ENCODE peak calls at places on chromosomes 13 and 19, in five cellular contexts. C is skeletal muscle cell, S is hypothalamus, P is lower leg skin, L is GM19239. F is an unnamed sample.

GRCh38 chr13:41465215-41465907 is 8.0 kb downstream of the RGCC start:
- DNase-seq in C (peak), S (no peak), P (no peak), L (no peak), F (peak)

GRCh38 chr19:3236272-3236671 is 11.8 kb downstream of the CELF5 start:
- DNase-seq in C (no peak), S (no peak), P (no peak), L (no peak), F (no peak)

GRCh38 chr13:73300718-73301425 is 242.1 kb downstream of the KLF5 start:
- DNase-seq in C (no peak), S (no peak), P (no peak), L (no peak), F (no peak)

GRCh38 chr13:78606471-78607408 is 3.4 kb upstream of the POU4F1 start:
- DNase-seq in C (no peak), S (no peak), P (no peak), L (no peak), F (no peak)

GRCh38 chr19:821228-821975 is at the start of gene PLPPR3:
- DNase-seq in C (no peak), S (no peak), P (no peak), L (no peak), F (peak)

GRCh38 chr13:53405616-53406015 is 377.0 kb downstream of the OLFM4 start:
- DNase-seq in C (no peak), S (no peak), P (no peak), L (no peak), F (no peak)

GRCh38 chr13:110921695-110922094 is 6.8 kb upstream of the ANKRD10 start:
- DNase-seq in C (no peak), S (no peak), P (no peak), L (no peak), F (no peak)

GRCh38 chr19:44512326-44513298 is 12.3 kb upstream of the ZNF180 start:
- DNase-seq in C (peak), S (no peak), P (peak), L (no peak), F (no peak)

GRCh38 chr13:107994137-107994536 is 221.2 kb downstream of the LIG4 start:
- DNase-seq in C (no peak), S (no peak), P (no peak), L (no peak), F (no peak)

GRCh38 chr19:49468199-49468598 is 5.8 kb upstream of the FLT3LG start:
- DNase-seq in C (no peak), S (no peak), P (no peak), L (no peak), F (no peak)

GRCh38 chr19:11420894-11421606 is 1.9 kb upstream of the RGL3 start:
- DNase-seq in C (no peak), S (no peak), P (no peak), L (no peak), F (peak)

F was measured in aorta.